ENCODE peak calls at places on chromosomes 11 and 22, in six cellular contexts. One of them, this sample, is unnamed.
A peak's percentile ranks its signal among the peaks of the same experiment; 100 is the strongest.

GRCh38 chr11:8937659-8938058 is 4.9 kb upstream of the C11orf16 start:
- DNase-seq in neural progenitor cell: no peak
- DNase-seq in PC-3: no peak
- DNase-seq in GM23248: no peak
- DNase-seq in HCT116: no peak
- DNase-seq in SK-N-SH: no peak
- DNase-seq in this sample: no peak

GRCh38 chr22:49881856-49882255 is 28.2 kb downstream of the ZBED4 start:
- DNase-seq in SK-N-SH: no peak
- DNase-seq in GM23248: no peak
- DNase-seq in PC-3: no peak
- DNase-seq in neural progenitor cell: no peak
- DNase-seq in HCT116: no peak
- DNase-seq in this sample: no peak

GRCh38 chr11:134592391-134592990 is 180.4 kb upstream of the B3GAT1 start:
- DNase-seq in HCT116: peak; percentile 49
- DNase-seq in PC-3: no peak
- DNase-seq in neural progenitor cell: peak; percentile 86
- DNase-seq in SK-N-SH: peak; percentile 51
- DNase-seq in GM23248: no peak
- DNase-seq in this sample: peak; percentile 2

GRCh38 chr11:64858467-64859401 is 14.3 kb upstream of the CDC42BPG start:
- DNase-seq in SK-N-SH: no peak
- DNase-seq in HCT116: no peak
- DNase-seq in GM23248: no peak
- DNase-seq in neural progenitor cell: no peak
- DNase-seq in PC-3: peak; percentile 50
- DNase-seq in this sample: no peak

GRCh38 chr11:85028329-85029101 is 598.6 kb downstream of the DLG2 start:
- DNase-seq in HCT116: no peak
- DNase-seq in GM23248: no peak
- DNase-seq in PC-3: no peak
- DNase-seq in neural progenitor cell: no peak
- DNase-seq in SK-N-SH: no peak
- DNase-seq in this sample: no peak

GRCh38 chr11:45543808-45544422 is 121.5 kb downstream of the CHST1 start:
- DNase-seq in SK-N-SH: no peak
- DNase-seq in GM23248: peak; percentile 22
- DNase-seq in neural progenitor cell: peak; percentile 79
- DNase-seq in HCT116: no peak
- DNase-seq in PC-3: peak; percentile 4
- DNase-seq in this sample: peak; percentile 4

GRCh38 chr11:128709402-128709801 is 15.5 kb downstream of the FLI1 start:
- DNase-seq in PC-3: peak; percentile 95
- DNase-seq in neural progenitor cell: no peak
- DNase-seq in SK-N-SH: no peak
- DNase-seq in HCT116: no peak
- DNase-seq in GM23248: peak; percentile 82
- DNase-seq in this sample: peak; percentile 99

GRCh38 chr11:65559951-65560537 is 1.9 kb upstream of the LTBP3 start:
- DNase-seq in SK-N-SH: no peak
- DNase-seq in neural progenitor cell: no peak
- DNase-seq in HCT116: peak; percentile 89
- DNase-seq in PC-3: peak; percentile 98
- DNase-seq in GM23248: peak; percentile 90
- DNase-seq in this sample: peak; percentile 76

GRCh38 chr11:118623291-118623655 is 15.9 kb downstream of the PHLDB1 start:
- DNase-seq in HCT116: no peak
- DNase-seq in neural progenitor cell: no peak
- DNase-seq in SK-N-SH: peak; percentile 78
- DNase-seq in PC-3: peak; percentile 71
- DNase-seq in GM23248: peak; percentile 61
- DNase-seq in this sample: peak; percentile 28

GRCh38 chr11:97722065-97722464 is 1298.7 kb upstream of the CNTN5 start:
- DNase-seq in PC-3: peak; percentile 65
- DNase-seq in GM23248: no peak
- DNase-seq in SK-N-SH: no peak
- DNase-seq in neural progenitor cell: no peak
- DNase-seq in HCT116: no peak
- DNase-seq in this sample: peak; percentile 39

GRCh38 chr11:125128450-125128849 is 17.0 kb upstream of the TMEM218 start:
- DNase-seq in SK-N-SH: no peak
- DNase-seq in HCT116: no peak
- DNase-seq in PC-3: peak; percentile 37
- DNase-seq in neural progenitor cell: no peak
- DNase-seq in GM23248: peak; percentile 82
- DNase-seq in this sample: no peak

GRCh38 chr11:47766363-47767227 is 546 bp downstream of the FNBP4 start:
- DNase-seq in neural progenitor cell: peak; percentile 57
- DNase-seq in GM23248: peak; percentile 85
- DNase-seq in SK-N-SH: no peak
- DNase-seq in PC-3: peak; percentile 39
- DNase-seq in HCT116: no peak
- DNase-seq in this sample: peak; percentile 73

GRCh38 chr11:117841582-117842031 is 17.1 kb upstream of the FXYD2 start:
- DNase-seq in PC-3: no peak
- DNase-seq in HCT116: no peak
- DNase-seq in SK-N-SH: no peak
- DNase-seq in neural progenitor cell: no peak
- DNase-seq in GM23248: no peak
- DNase-seq in this sample: no peak

DNA sequence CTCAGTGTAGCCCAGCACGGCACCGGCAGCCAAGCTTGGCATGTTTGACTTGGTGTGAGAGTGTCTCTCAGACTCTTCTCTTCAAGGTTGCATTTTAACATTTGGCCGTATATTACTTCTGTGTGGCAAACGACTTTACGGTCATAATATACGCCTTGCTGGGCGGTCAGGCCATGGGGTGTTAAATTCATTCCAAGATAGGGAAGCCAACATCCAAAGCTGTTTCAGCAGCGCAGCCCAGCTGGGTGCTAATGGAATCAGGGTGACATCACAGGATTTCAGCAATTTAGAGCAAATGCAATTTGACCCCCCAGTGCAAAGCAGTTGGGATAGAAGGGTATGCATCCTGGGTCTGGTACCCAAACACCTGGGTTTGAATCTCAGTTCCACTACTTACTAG is 16.7 kb upstream of the MYH9 start:
- DNase-seq in GM23248: no peak
- DNase-seq in SK-N-SH: no peak
- DNase-seq in HCT116: no peak
- DNase-seq in PC-3: no peak
- DNase-seq in neural progenitor cell: no peak
- DNase-seq in this sample: no peak
- H3K9ac ChIP-seq in GM23248: no peak overlapping the region
- H3K9ac ChIP-seq in SK-N-SH: no peak overlapping the region
- H3K9ac ChIP-seq in HCT116: no peak overlapping the region
- H3K9ac ChIP-seq in PC-3: no peak overlapping the region
- H3K9ac ChIP-seq in neural progenitor cell: no peak overlapping the region
- H3K9ac ChIP-seq in this sample: no peak overlapping the region

GRCh38 chr11:94649925-94650623 is 82.9 kb downstream of the PIWIL4 start:
- DNase-seq in HCT116: no peak
- DNase-seq in SK-N-SH: no peak
- DNase-seq in PC-3: no peak
- DNase-seq in neural progenitor cell: no peak
- DNase-seq in GM23248: peak; percentile 6
- DNase-seq in this sample: no peak

GRCh38 chr11:94650756-94651155 is 83.6 kb downstream of the PIWIL4 start:
- DNase-seq in HCT116: no peak
- DNase-seq in PC-3: no peak
- DNase-seq in GM23248: peak; percentile 92
- DNase-seq in neural progenitor cell: no peak
- DNase-seq in SK-N-SH: no peak
- DNase-seq in this sample: no peak

GRCh38 chr11:94648789-94649188 is 81.6 kb downstream of the PIWIL4 start:
- DNase-seq in GM23248: no peak
- DNase-seq in SK-N-SH: no peak
- DNase-seq in neural progenitor cell: no peak
- DNase-seq in HCT116: no peak
- DNase-seq in PC-3: no peak
- DNase-seq in this sample: no peak

GRCh38 chr11:94649254-94649653 is 82.1 kb downstream of the PIWIL4 start:
- DNase-seq in neural progenitor cell: no peak
- DNase-seq in GM23248: no peak
- DNase-seq in HCT116: no peak
- DNase-seq in PC-3: no peak
- DNase-seq in SK-N-SH: peak; percentile 71
- DNase-seq in this sample: no peak

GRCh38 chr11:94647926-94648325 is 80.8 kb downstream of the PIWIL4 start:
- DNase-seq in HCT116: no peak
- DNase-seq in SK-N-SH: peak; percentile 40
- DNase-seq in neural progenitor cell: peak; percentile 13
- DNase-seq in PC-3: no peak
- DNase-seq in GM23248: no peak
- DNase-seq in this sample: no peak
- H3K4me2 ChIP-seq in HCT116: no peak overlapping the region
- H3K4me2 ChIP-seq in SK-N-SH: no peak overlapping the region
- H3K4me2 ChIP-seq in neural progenitor cell: no peak overlapping the region
- H3K4me2 ChIP-seq in PC-3: no peak overlapping the region
- H3K4me2 ChIP-seq in GM23248: no peak overlapping the region
- H3K4me2 ChIP-seq in this sample: no peak overlapping the region

DNA sequence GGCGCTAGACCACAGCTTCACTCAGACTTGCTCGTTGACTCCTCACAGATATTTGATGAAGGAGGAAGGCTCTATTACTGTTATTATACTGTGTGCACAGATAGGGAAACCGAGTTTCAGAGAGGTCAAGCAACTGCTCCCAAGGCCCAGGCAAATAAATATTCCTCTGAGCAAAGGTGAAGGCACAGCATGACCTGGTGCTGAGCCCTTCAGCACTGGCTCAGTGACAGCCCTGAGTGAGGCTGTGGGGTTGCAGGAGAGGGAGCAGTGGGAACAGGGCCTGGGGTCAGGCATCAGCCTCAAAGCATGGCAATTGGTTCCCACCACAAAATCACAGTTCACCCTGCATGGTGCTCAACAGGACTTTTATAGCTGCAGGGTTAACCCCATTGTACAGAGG is 7.1 kb downstream of the POLR3H start:
- DNase-seq in GM23248: no peak
- DNase-seq in neural progenitor cell: no peak
- DNase-seq in PC-3: no peak
- DNase-seq in HCT116: no peak
- DNase-seq in SK-N-SH: no peak
- DNase-seq in this sample: no peak
- H3K27ac ChIP-seq in GM23248: no peak overlapping the region
- H3K27ac ChIP-seq in neural progenitor cell: no peak overlapping the region
- H3K27ac ChIP-seq in PC-3: no peak overlapping the region
- H3K27ac ChIP-seq in HCT116: no peak overlapping the region
- H3K27ac ChIP-seq in SK-N-SH: no peak overlapping the region
- H3K27ac ChIP-seq in this sample: no peak overlapping the region

GRCh38 chr22:29767289-29768051 is at the start of gene UQCR10:
- DNase-seq in neural progenitor cell: peak; percentile 96
- DNase-seq in HCT116: peak; percentile 85
- DNase-seq in SK-N-SH: peak; percentile 90
- DNase-seq in PC-3: peak; percentile 82
- DNase-seq in GM23248: peak; percentile 95
- DNase-seq in this sample: no peak
- H3K9ac ChIP-seq in neural progenitor cell: peak within 1 kb of the TSS; percentile 85
- H3K9ac ChIP-seq in HCT116: peak within 1 kb of the TSS; percentile 80
- H3K9ac ChIP-seq in SK-N-SH: peak within 1 kb of the TSS; percentile 91
- H3K9ac ChIP-seq in PC-3: peak within 1 kb of the TSS; percentile 99
- H3K9ac ChIP-seq in GM23248: peak within 1 kb of the TSS; percentile 92
- H3K9ac ChIP-seq in this sample: peak within 1 kb of the TSS; percentile 78

GRCh38 chr11:17693531-17693930 is 25.8 kb upstream of the MYOD1 start:
- DNase-seq in neural progenitor cell: no peak
- DNase-seq in SK-N-SH: no peak
- DNase-seq in HCT116: no peak
- DNase-seq in GM23248: no peak
- DNase-seq in PC-3: no peak
- DNase-seq in this sample: no peak
- H3K4me2 ChIP-seq in neural progenitor cell: peak overlapping the region; percentile 31
- H3K4me2 ChIP-seq in SK-N-SH: no peak overlapping the region
- H3K4me2 ChIP-seq in HCT116: no peak overlapping the region
- H3K4me2 ChIP-seq in GM23248: no peak overlapping the region
- H3K4me2 ChIP-seq in PC-3: no peak overlapping the region
- H3K4me2 ChIP-seq in this sample: no peak overlapping the region

GRCh38 chr22:25060522-25061071 is 108.1 kb downstream of the KIAA1671 start:
- DNase-seq in HCT116: no peak
- DNase-seq in SK-N-SH: no peak
- DNase-seq in neural progenitor cell: no peak
- DNase-seq in GM23248: no peak
- DNase-seq in PC-3: no peak
- DNase-seq in this sample: no peak

GRCh38 chr22:25062378-25063095 is 110.0 kb downstream of the KIAA1671 start:
- DNase-seq in HCT116: no peak
- DNase-seq in GM23248: no peak
- DNase-seq in PC-3: no peak
- DNase-seq in neural progenitor cell: no peak
- DNase-seq in SK-N-SH: peak; percentile 54
- DNase-seq in this sample: peak; percentile 49

GRCh38 chr22:25061134-25061533 is 108.6 kb downstream of the KIAA1671 start:
- DNase-seq in neural progenitor cell: no peak
- DNase-seq in PC-3: no peak
- DNase-seq in SK-N-SH: no peak
- DNase-seq in GM23248: no peak
- DNase-seq in HCT116: no peak
- DNase-seq in this sample: no peak

GRCh38 chr22:25059438-25059837 is 106.9 kb downstream of the KIAA1671 start:
- DNase-seq in PC-3: no peak
- DNase-seq in SK-N-SH: no peak
- DNase-seq in HCT116: no peak
- DNase-seq in GM23248: no peak
- DNase-seq in neural progenitor cell: no peak
- DNase-seq in this sample: no peak

DNA sequence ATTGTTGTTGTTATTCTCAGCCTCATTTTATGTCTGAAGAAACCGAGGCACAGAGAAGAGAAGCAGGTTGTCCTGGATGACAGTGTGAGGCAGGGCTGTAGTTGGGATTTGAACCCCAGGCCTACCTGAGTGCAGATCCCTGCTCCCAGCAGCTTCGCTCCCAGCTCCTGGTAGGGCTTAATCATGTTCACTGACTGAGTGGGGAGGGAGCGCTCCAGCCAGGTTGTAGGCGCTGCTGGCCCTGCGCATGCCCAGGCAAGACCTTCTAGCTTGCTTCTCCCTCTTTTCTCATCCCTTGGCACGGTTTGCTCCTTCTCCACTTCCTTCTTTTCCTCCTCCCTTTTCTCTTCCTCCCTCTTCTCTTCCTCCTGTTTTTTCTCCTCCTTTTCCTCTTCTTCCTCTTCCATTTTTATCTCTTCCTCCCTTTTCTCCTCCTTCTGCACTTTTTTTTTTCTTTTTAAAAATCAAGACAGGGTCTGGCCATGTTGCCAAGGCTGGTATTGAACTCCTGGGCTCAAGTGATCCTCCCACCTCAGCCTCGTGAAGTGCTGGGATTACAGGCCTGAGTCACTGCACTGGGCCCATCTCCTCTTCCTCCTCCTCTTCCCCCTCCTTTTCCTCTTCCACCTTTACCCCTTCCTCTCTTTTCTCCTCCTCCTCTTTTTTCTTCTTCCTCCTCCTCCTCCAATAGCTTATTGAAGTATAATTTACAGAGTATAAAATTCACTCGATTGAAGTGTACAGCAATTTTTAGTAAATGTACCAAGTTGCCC is 109.3 kb downstream of the KIAA1671 start:
- DNase-seq in HCT116: no peak
- DNase-seq in neural progenitor cell: no peak
- DNase-seq in PC-3: no peak
- DNase-seq in GM23248: no peak
- DNase-seq in SK-N-SH: no peak
- DNase-seq in this sample: peak; percentile 25
- H3K27ac ChIP-seq in HCT116: no peak overlapping the region
- H3K27ac ChIP-seq in neural progenitor cell: no peak overlapping the region
- H3K27ac ChIP-seq in PC-3: no peak overlapping the region
- H3K27ac ChIP-seq in GM23248: no peak overlapping the region
- H3K27ac ChIP-seq in SK-N-SH: no peak overlapping the region
- H3K27ac ChIP-seq in this sample: peak overlapping the region; percentile 4

This sample was measured in endothelial cell of umbilical vein.